ENCODE peak calls at places on chromosomes 12 and 14, in eight cellular contexts. A is tibial nerve, M is GM12878, X is heart right ventricle, N is Caco-2, H is ovary, S is IMR-90, F is prostate gland. B is an unnamed sample.

GRCh38 chr14:23030936-23031335 is 3.8 kb downstream of the PSMB5 start:
- DNase-seq in A (no peak), M (no peak), X (no peak), N (no peak), H (no peak), S (peak; percentile 40), F (no peak), B (no peak)

GRCh38 chr12:59453461-59453860 is 142.4 kb upstream of the SLC16A7 start:
- DNase-seq in A (no peak), M (no peak), X (no peak), N (no peak), H (no peak), S (no peak), F (no peak), B (no peak)

GRCh38 chr12:70576341-70577282 is 60.6 kb downstream of the PTPRB start:
- DNase-seq in A (no peak), M (peak; percentile 7), X (no peak), N (no peak), H (no peak), S (peak; percentile 85), F (peak; percentile 10), B (no peak)

GRCh38 chr12:67590122-67590795 is 58.3 kb upstream of the DYRK2 start:
- DNase-seq in A (no peak), M (no peak), X (no peak), N (no peak), H (no peak), S (no peak), F (no peak), B (no peak)

GRCh38 chr12:113439606-113440030 is 17.4 kb downstream of the SDSL start:
- DNase-seq in A (no peak), M (no peak), X (peak; percentile 25), N (peak; percentile 68), H (peak; percentile 46), S (peak; percentile 31), F (no peak), B (no peak)

GRCh38 chr12:11685716-11686115 is 36.2 kb downstream of the ETV6 start:
- DNase-seq in A (no peak), M (no peak), X (no peak), N (no peak), H (no peak), S (peak; percentile 66), F (no peak), B (no peak)

GRCh38 chr12:99282086-99282485 is 365.5 kb upstream of the GARIN6 start:
- DNase-seq in A (no peak), M (no peak), X (no peak), N (no peak), H (no peak), S (no peak), F (no peak), B (no peak)

GRCh38 chr14:40218282-40218941 is 786.2 kb upstream of the FBXO33 start:
- DNase-seq in A (no peak), M (no peak), X (no peak), N (no peak), H (no peak), S (no peak), F (no peak), B (no peak)

GRCh38 chr12:34291001-34291400 is 268.7 kb downstream of the ALG10 start:
- DNase-seq in A (peak; percentile 0), M (no peak), X (no peak), N (peak; percentile 17), H (no peak), S (no peak), F (no peak), B (no peak)

GRCh38 chr12:114682101-114682919 is 1.7 kb downstream of the TBX3 start:
- DNase-seq in A (no peak), M (no peak), X (no peak), N (no peak), H (no peak), S (no peak), F (no peak), B (no peak)

GRCh38 chr12:81668475-81668874 is 90.7 kb downstream of the PPFIA2 start:
- DNase-seq in A (no peak), M (no peak), X (no peak), N (no peak), H (no peak), S (peak; percentile 43), F (no peak), B (no peak)

GRCh38 chr12:108609535-108610335 is 11.9 kb upstream of the TMEM119 start:
- DNase-seq in A (peak; percentile 68), M (no peak), X (peak; percentile 84), N (no peak), H (peak; percentile 87), S (peak; percentile 85), F (no peak), B (no peak)

GRCh38 chr14:78022059-78022458 is 148.1 kb upstream of the NRXN3 start:
- DNase-seq in A (no peak), M (peak; percentile 25), X (peak; percentile 42), N (peak; percentile 59), H (no peak), S (peak; percentile 16), F (peak; percentile 29), B (no peak)

GRCh38 chr12:52063986-52064649 is 5.7 kb upstream of the ATG101 start:
- DNase-seq in A (peak; percentile 45), M (no peak), X (peak; percentile 77), N (no peak), H (peak; percentile 85), S (peak; percentile 97), F (no peak), B (no peak)

GRCh38 chr12:12671850-12672660 is 23.9 kb downstream of the GPR19 start:
- DNase-seq in A (no peak), M (no peak), X (no peak), N (no peak), H (no peak), S (peak; percentile 65), F (no peak), B (no peak)

GRCh38 chr14:77641534-77642341 is 25.3 kb upstream of the SPTLC2 start:
- DNase-seq in A (peak; percentile 68), M (peak; percentile 16), X (peak; percentile 79), N (no peak), H (peak; percentile 73), S (peak; percentile 47), F (peak; percentile 53), B (peak; percentile 76)

GRCh38 chr14:94882401-94882800 is 112.5 kb upstream of the GSC start:
- DNase-seq in A (no peak), M (no peak), X (no peak), N (no peak), H (no peak), S (no peak), F (no peak), B (no peak)

GRCh38 chr12:40947812-40948211 is 240.3 kb upstream of the PDZRN4 start:
- DNase-seq in A (no peak), M (no peak), X (no peak), N (no peak), H (no peak), S (no peak), F (no peak), B (no peak)

GRCh38 chr14:43247877-43248276 is 1259.2 kb downstream of the FSCB start:
- DNase-seq in A (no peak), M (no peak), X (no peak), N (no peak), H (no peak), S (no peak), F (no peak), B (no peak)

GRCh38 chr12:21485998-21486397 is 15.4 kb downstream of the RECQL start:
- DNase-seq in A (no peak), M (no peak), X (no peak), N (no peak), H (no peak), S (no peak), F (no peak), B (no peak)
- H3K36me3 ChIP-seq in A (no peaks in the 10 kb centered on the region), M (peaks cover 1% of the 10 kb centered on the region), X (peaks cover 30% of the 10 kb centered on the region), N (no peaks in the 10 kb centered on the region), H (no peaks in the 10 kb centered on the region), S (peaks cover 18% of the 10 kb centered on the region), F (no peaks in the 10 kb centered on the region), B (peaks cover 3% of the 10 kb centered on the region)

GRCh38 chr12:92828565-92828964 is 100.5 kb downstream of the EEA1 start:
- DNase-seq in A (no peak), M (no peak), X (no peak), N (no peak), H (no peak), S (no peak), F (no peak), B (no peak)

GRCh38 chr12:92829683-92830282 is 99.3 kb downstream of the EEA1 start:
- DNase-seq in A (no peak), M (no peak), X (no peak), N (no peak), H (no peak), S (no peak), F (no peak), B (no peak)

GRCh38 chr12:92827836-92828431 is 101.2 kb downstream of the EEA1 start:
- DNase-seq in A (no peak), M (peak; percentile 12), X (no peak), N (peak; percentile 46), H (no peak), S (peak; percentile 49), F (no peak), B (peak; percentile 22)
- TF ChIP-seq CTCF in A (no peak), M (peak; percentile 81), X (peak; percentile 63), N (peak; percentile 54), H (no peak), S (peak; percentile 70), F (no peak), B (peak; percentile 86)

GRCh38 chr12:31476437-31476836 is 114.5 kb downstream of the DENND5B start:
- DNase-seq in A (no peak), M (no peak), X (no peak), N (no peak), H (no peak), S (no peak), F (no peak), B (no peak)

GRCh38 chr12:31478425-31478824 is 112.5 kb downstream of the DENND5B start:
- DNase-seq in A (no peak), M (no peak), X (no peak), N (no peak), H (no peak), S (no peak), F (no peak), B (no peak)

GRCh38 chr12:31477669-31478068 is 113.3 kb downstream of the DENND5B start:
- DNase-seq in A (no peak), M (peak; percentile 32), X (no peak), N (no peak), H (no peak), S (no peak), F (no peak), B (no peak)

GRCh38 chr12:31479516-31480210 is 111.3 kb downstream of the DENND5B start:
- DNase-seq in A (no peak), M (no peak), X (no peak), N (no peak), H (no peak), S (no peak), F (no peak), B (no peak)

DNA sequence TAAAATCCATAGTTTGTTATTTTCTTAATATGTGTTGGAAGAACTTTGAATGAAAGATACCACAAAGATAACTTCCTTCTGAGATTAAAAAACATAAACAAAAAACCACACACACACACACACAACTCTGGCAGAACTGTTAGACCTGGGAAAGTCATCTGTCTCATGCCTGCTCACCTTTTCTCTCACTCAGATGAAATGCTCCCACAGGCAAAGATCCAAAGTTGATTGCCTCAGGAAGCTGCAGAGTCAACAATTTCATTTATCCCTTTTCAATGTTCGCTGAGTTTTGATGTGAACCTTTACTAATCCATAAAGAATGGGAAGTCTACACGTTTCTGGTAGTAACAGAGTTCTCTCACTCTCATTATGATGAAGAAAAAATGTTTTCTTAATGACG is 112.0 kb downstream of the DENND5B start:
- DNase-seq in A (no peak), M (no peak), X (no peak), N (no peak), H (no peak), S (no peak), F (no peak), B (no peak)
- H3K27me3 ChIP-seq in A (no peaks in the 10 kb centered on the region), M (no peaks in the 10 kb centered on the region), X (no peaks in the 10 kb centered on the region), N (no peaks in the 10 kb centered on the region), H (no peaks in the 10 kb centered on the region), S (no peaks in the 10 kb centered on the region), F (no peaks in the 10 kb centered on the region), B (no peaks in the 10 kb centered on the region)

GRCh38 chr12:19496249-19497208 is 57.2 kb downstream of the AEBP2 start:
- DNase-seq in A (no peak), M (no peak), X (no peak), N (no peak), H (no peak), S (no peak), F (no peak), B (no peak)
- H3K36me3 ChIP-seq in A (no peaks in the 10 kb centered on the region), M (no peaks in the 10 kb centered on the region), X (peaks cover 5% of the 10 kb centered on the region), N (no peaks in the 10 kb centered on the region), H (no peaks in the 10 kb centered on the region), S (peaks cover 19% of the 10 kb centered on the region), F (no peaks in the 10 kb centered on the region), B (no peaks in the 10 kb centered on the region)